ENCODE peak calls at places on chromosomes 12 and 14, in six cellular contexts. G is neuronal stem cell; N is stimulated activated naive CD8-positive, alpha-beta T cell treated with anti-CD3 and anti-CD28 coated beads, Interleukin-15, Interleukin-2, amounts not matched to agents 100 U/mL and 50 U/mL, for 24 hours; F is uterus; C is RWPE1; S is activated CD4-positive, alpha-beta T cell treated with anti-CD3 and anti-CD28 coated beads, Interleukin-2, amount 10 ng/mL, durations not matched to agents 7 days and 5 days. K is an unnamed sample.

GRCh38 chr12:117606024-117606423 is 244.6 kb upstream of the NOS1 start:
- DNase-seq in G (no peak), N (no peak), F (no peak), C (no peak), S (no peak), K (no peak)

GRCh38 chr12:23895792-23896218 is 53.7 kb downstream of the SOX5 start:
- DNase-seq in G (peak), N (no peak), F (no peak), C (no peak), S (no peak), K (no peak)

GRCh38 chr12:49036029-49036428 is 17.5 kb upstream of the PRKAG1 start:
- DNase-seq in G (no peak), N (no peak), F (no peak), C (no peak), S (no peak), K (no peak)

GRCh38 chr14:65318636-65319506 is 93.7 kb upstream of the FUT8 start:
- DNase-seq in G (no peak), N (no peak), F (no peak), C (no peak), S (no peak), K (no peak)

GRCh38 chr14:58765375-58765774 is 127.6 kb downstream of the DACT1 start:
- DNase-seq in G (no peak), N (no peak), F (no peak), C (no peak), S (no peak), K (no peak)

GRCh38 chr12:54439521-54440255 is 20.6 kb upstream of the ITGA5 start:
- DNase-seq in G (no peak), N (no peak), F (no peak), C (peak), S (peak), K (peak)

GRCh38 chr12:20490213-20490612 is 121.9 kb downstream of the PDE3A start:
- DNase-seq in G (no peak), N (no peak), F (no peak), C (no peak), S (no peak), K (no peak)

GRCh38 chr14:105305350-105305749 is 4.5 kb upstream of the BRF1 start:
- DNase-seq in G (no peak), N (no peak), F (no peak), C (no peak), S (peak), K (no peak)

GRCh38 chr14:35212471-35213142 is 79.6 kb upstream of the PSMA6 start:
- DNase-seq in G (no peak), N (no peak), F (no peak), C (no peak), S (no peak), K (no peak)

GRCh38 chr12:49583361-49584094 is 15.6 kb upstream of the MCRS1 start:
- DNase-seq in G (no peak), N (no peak), F (no peak), C (no peak), S (no peak), K (no peak)

GRCh38 chr14:69673099-69673498 is 61.7 kb downstream of the SUSD6 start:
- DNase-seq in G (no peak), N (no peak), F (no peak), C (no peak), S (peak), K (no peak)

GRCh38 chr12:67475725-67476124 is 172.8 kb upstream of the DYRK2 start:
- DNase-seq in G (no peak), N (no peak), F (no peak), C (no peak), S (no peak), K (peak)

GRCh38 chr14:104206281-104206904 is 68.0 kb downstream of the KIF26A start:
- DNase-seq in G (no peak), N (no peak), F (no peak), C (no peak), S (no peak), K (no peak)

GRCh38 chr12:51923506-51924365 is 16.4 kb downstream of the ACVRL1 start:
- DNase-seq in G (no peak), N (peak), F (peak), C (no peak), S (peak), K (no peak)

GRCh38 chr12:88921434-88921833 is 341.2 kb upstream of the KITLG start:
- DNase-seq in G (no peak), N (no peak), F (no peak), C (no peak), S (no peak), K (no peak)

GRCh38 chr14:34971801-34972200 is 11.0 kb upstream of the SRP54 start:
- DNase-seq in G (no peak), N (no peak), F (no peak), C (no peak), S (no peak), K (no peak)

K was measured in foreskin keratinocyte.